ENCODE peak calls at places on chromosomes 4 and X, in five cellular contexts. V, G, P, D and C are unnamed samples.

GRCh38 chrX:23434356-23434884 is 99.8 kb downstream of the PTCHD1 start:
- DNase-seq in G (no peak), P (no peak), D (no peak), V (no peak), C (no peak)

GRCh38 chr4:160370046-160370445 is 1267.2 kb downstream of the RAPGEF2 start:
- DNase-seq in D (no peak), P (no peak), V (no peak), G (no peak), C (no peak)

GRCh38 chr4:109418588-109418987 is 15.0 kb upstream of the SEC24B start:
- DNase-seq in P (no peak), V (no peak), G (no peak), D (no peak), C (no peak)

GRCh38 chr4:103008875-103009729 is 10.4 kb downstream of the SLC9B1 start:
- DNase-seq in G (peak; percentile 37), P (peak; percentile 70), V (peak; percentile 46), D (peak; percentile 28), C (no peak)

GRCh38 chr4:176883108-176883550 is 90.4 kb upstream of the VEGFC start:
- DNase-seq in D (no peak), G (no peak), P (peak; percentile 64), V (no peak), C (no peak)

GRCh38 chr4:153486281-153487151 is 20.4 kb downstream of the TMEM131L start:
- DNase-seq in P (peak; percentile 52), G (peak; percentile 36), D (peak; percentile 54), V (peak; percentile 25), C (no peak)

GRCh38 chrX:15507005-15507404 is 6.4 kb downstream of the BMX start:
- DNase-seq in G (no peak), V (no peak), D (no peak), P (no peak), C (no peak)

GRCh38 chrX:48540015-48540350 is 469 bp downstream of the TBC1D25 start:
- DNase-seq in D (peak; percentile 82), G (peak; percentile 72), V (peak; percentile 56), P (no peak), C (peak; percentile 26)

GRCh38 chrX:28876415-28876814 is 289.2 kb downstream of the IL1RAPL1 start:
- DNase-seq in P (no peak), V (no peak), D (no peak), G (no peak), C (no peak)

GRCh38 chr4:86816463-86817107 is 32.6 kb downstream of the SLC10A6 start:
- DNase-seq in V (no peak), G (no peak), D (no peak), P (no peak), C (no peak)

GRCh38 chr4:2354760-2355159 is 63.7 kb downstream of the ZFYVE28 start:
- DNase-seq in P (no peak), V (peak; percentile 48), D (no peak), G (no peak), C (no peak)

GRCh38 chr4:77031544-77031943 is 44.2 kb downstream of the CCNI start:
- DNase-seq in V (peak; percentile 34), D (no peak), G (no peak), P (no peak), C (no peak)

GRCh38 chr4:126993351-126993750 is 639.4 kb upstream of the INTU start:
- DNase-seq in G (no peak), V (no peak), P (no peak), D (no peak), C (no peak)

GRCh38 chr4:28360681-28361080 is 1500.0 kb downstream of the STIM2 start:
- DNase-seq in D (no peak), G (no peak), V (no peak), P (no peak), C (no peak)

GRCh38 chr4:98728433-98728832 is 70.0 kb upstream of the TSPAN5 start:
- DNase-seq in G (no peak), P (no peak), D (no peak), V (no peak), C (no peak)

GRCh38 chrX:45822124-45822523 is 621.4 kb upstream of the DIPK2B start:
- DNase-seq in V (no peak), P (no peak), D (no peak), G (no peak), C (no peak)

GRCh38 chr4:15002659-15003440 is 569 bp downstream of the CPEB2 start:
- DNase-seq in D (peak; percentile 74), P (peak; percentile 91), V (peak; percentile 88), G (peak; percentile 89), C (peak; percentile 63)

GRCh38 chrX:57453901-57454300 is 137.9 kb upstream of the ZXDB start:
- DNase-seq in V (no peak), P (peak; percentile 37), D (peak; percentile 4), G (peak; percentile 31), C (no peak)

GRCh38 chr4:174528226-174528625 is 5.9 kb upstream of the HPGD start:
- DNase-seq in P (no peak), V (no peak), D (no peak), G (no peak), C (no peak)